ENCODE peak calls at places on chromosomes 13 and 19, in seven cellular contexts. X, E, S, Z, A, O and Q are unnamed samples.
A peak's percentile ranks its signal among the peaks of the same experiment; 100 is the strongest.

GRCh38 chr19:34766386-34766785 is 6.6 kb downstream of the ZNF599 start:
- DNase-seq in X (no peak), E (no peak), S (no peak), Z (no peak), A (no peak), O (no peak), Q (no peak)

GRCh38 chr19:49489601-49490167 is 2.3 kb downstream of the RPL13A start:
- DNase-seq in X (no peak), E (no peak), S (no peak), Z (no peak), A (no peak), O (no peak), Q (no peak)

GRCh38 chr13:113022391-113023216 is 53.6 kb downstream of the MCF2L start:
- DNase-seq in X (peak; percentile 52), E (no peak), S (no peak), Z (no peak), A (no peak), O (no peak), Q (peak; percentile 64)

GRCh38 chr19:46785054-46785979 is 3.1 kb downstream of the SLC1A5 start:
- DNase-seq in X (no peak), E (no peak), S (no peak), Z (no peak), A (no peak), O (no peak), Q (no peak)

GRCh38 chr19:13986348-13986904 is 19.7 kb downstream of the RFX1 start:
- DNase-seq in X (peak; percentile 77), E (peak; percentile 98), S (no peak), Z (peak; percentile 98), A (peak; percentile 95), O (peak; percentile 97), Q (no peak)

GRCh38 chr19:58450836-58451357 is 525 bp upstream of the ZNF324B start:
- DNase-seq in X (no peak), E (no peak), S (no peak), Z (no peak), A (no peak), O (no peak), Q (no peak)

GRCh38 chr13:76473552-76474134 is 412.6 kb downstream of the KCTD12 start:
- DNase-seq in X (peak; percentile 80), E (peak; percentile 24), S (no peak), Z (peak; percentile 44), A (peak; percentile 22), O (peak; percentile 27), Q (peak; percentile 48)

GRCh38 chr19:51691122-51692064 is 1.7 kb upstream of the SPACA6 start:
- DNase-seq in X (peak; percentile 18), E (no peak), S (no peak), Z (no peak), A (no peak), O (no peak), Q (no peak)

GRCh38 chr19:46115396-46116109 is 8.9 kb downstream of the IGFL3 start:
- DNase-seq in X (no peak), E (no peak), S (no peak), Z (no peak), A (peak; percentile 77), O (no peak), Q (peak; percentile 87)